ENCODE peak calls at places on chromosomes 12 and 14, in nine cellular contexts. H, S, T, A, C, N, R, V and Z are unnamed samples.

GRCh38 chr12:51082561-51083139 is 746 bp downstream of the CSRNP2 start:
- DNase-seq in V (peak), C (no peak), H (no peak), S (peak), N (no peak), T (peak), A (no peak), R (no peak), Z (no peak)

GRCh38 chr12:62600038-62600437 is 133.4 kb downstream of the MON2 start:
- DNase-seq in N (no peak), S (no peak), V (no peak), H (no peak), C (no peak), T (no peak), R (no peak), A (no peak), Z (no peak)

GRCh38 chr12:12376636-12377448 is 20.0 kb downstream of the BORCS5 start:
- DNase-seq in N (peak), R (no peak), S (peak), C (peak), T (peak), H (no peak), A (no peak), V (peak), Z (no peak)

GRCh38 chr12:11651785-11652184 is 2.3 kb downstream of the ETV6 start:
- DNase-seq in H (no peak), N (no peak), C (no peak), R (no peak), V (peak), S (peak), A (no peak), T (no peak), Z (no peak)

GRCh38 chr12:13075786-13076570 is 27.5 kb downstream of the GSG1 start:
- DNase-seq in N (no peak), C (no peak), A (no peak), T (no peak), R (no peak), V (no peak), S (peak), H (no peak), Z (no peak)

GRCh38 chr12:8088574-8088973 is 6.5 kb downstream of the NECAP1 start:
- DNase-seq in A (no peak), N (no peak), R (no peak), C (no peak), V (no peak), S (no peak), T (no peak), H (no peak), Z (no peak)

GRCh38 chr12:54038760-54039414 is 6.0 kb downstream of the HOXC5 start:
- DNase-seq in V (no peak), T (no peak), R (no peak), A (no peak), N (no peak), H (no peak), S (no peak), C (no peak), Z (no peak)

GRCh38 chr14:73744874-73745529 is 30.8 kb upstream of the PNMA1 start:
- DNase-seq in T (no peak), S (no peak), H (peak), C (peak), A (peak), V (no peak), N (no peak), R (no peak), Z (peak)

GRCh38 chr14:34933301-34933700 is 49.5 kb upstream of the SRP54 start:
- DNase-seq in V (no peak), H (no peak), N (no peak), A (no peak), R (no peak), S (no peak), C (no peak), T (no peak), Z (no peak)

GRCh38 chr12:53380797-53381738 is 1.1 kb downstream of the SP1 start:
- DNase-seq in V (peak), R (no peak), C (no peak), H (peak), S (peak), N (no peak), T (peak), A (peak), Z (no peak)

GRCh38 chr14:74941676-74942097 is 13.7 kb downstream of the PGF start:
- DNase-seq in T (peak), N (no peak), A (peak), H (peak), S (peak), R (peak), V (peak), C (peak), Z (no peak)

GRCh38 chr12:55829967-55830600 is 697 bp upstream of the DNAJC14 start:
- DNase-seq in H (peak), C (peak), T (no peak), S (no peak), R (peak), A (peak), V (peak), N (no peak), Z (no peak)

GRCh38 chr14:61451491-61451890 is 130.1 kb downstream of the PRKCH start:
- DNase-seq in C (no peak), H (no peak), A (no peak), V (no peak), T (no peak), N (no peak), R (no peak), S (no peak), Z (no peak)

GRCh38 chr14:71408362-71409035 is 501.2 kb downstream of the PCNX1 start:
- DNase-seq in N (no peak), A (no peak), H (no peak), T (peak), V (no peak), S (no peak), C (no peak), R (no peak), Z (no peak)

GRCh38 chr12:25717552-25717951 is 164.5 kb upstream of the LMNTD1 start:
- DNase-seq in V (no peak), S (no peak), N (no peak), A (no peak), R (no peak), T (no peak), H (no peak), C (no peak), Z (no peak)

GRCh38 chr14:94395900-94396574 is 7.6 kb upstream of the SERPINA1 start:
- DNase-seq in C (no peak), N (no peak), T (no peak), S (no peak), A (no peak), V (no peak), H (no peak), R (no peak), Z (no peak)

GRCh38 chr14:94396628-94397210 is 8.3 kb upstream of the SERPINA1 start:
- DNase-seq in C (no peak), H (no peak), R (no peak), A (no peak), N (no peak), V (no peak), T (no peak), S (peak), Z (no peak)

GRCh38 chr14:94398536-94398935 is 10.1 kb upstream of the SERPINA1 start:
- DNase-seq in H (no peak), T (no peak), N (no peak), R (no peak), C (no peak), S (no peak), V (no peak), A (no peak), Z (no peak)

GRCh38 chr14:94397899-94398479 is 9.6 kb upstream of the SERPINA1 start:
- DNase-seq in S (no peak), C (no peak), A (no peak), T (no peak), H (no peak), N (no peak), R (no peak), V (no peak), Z (no peak)

DNA sequence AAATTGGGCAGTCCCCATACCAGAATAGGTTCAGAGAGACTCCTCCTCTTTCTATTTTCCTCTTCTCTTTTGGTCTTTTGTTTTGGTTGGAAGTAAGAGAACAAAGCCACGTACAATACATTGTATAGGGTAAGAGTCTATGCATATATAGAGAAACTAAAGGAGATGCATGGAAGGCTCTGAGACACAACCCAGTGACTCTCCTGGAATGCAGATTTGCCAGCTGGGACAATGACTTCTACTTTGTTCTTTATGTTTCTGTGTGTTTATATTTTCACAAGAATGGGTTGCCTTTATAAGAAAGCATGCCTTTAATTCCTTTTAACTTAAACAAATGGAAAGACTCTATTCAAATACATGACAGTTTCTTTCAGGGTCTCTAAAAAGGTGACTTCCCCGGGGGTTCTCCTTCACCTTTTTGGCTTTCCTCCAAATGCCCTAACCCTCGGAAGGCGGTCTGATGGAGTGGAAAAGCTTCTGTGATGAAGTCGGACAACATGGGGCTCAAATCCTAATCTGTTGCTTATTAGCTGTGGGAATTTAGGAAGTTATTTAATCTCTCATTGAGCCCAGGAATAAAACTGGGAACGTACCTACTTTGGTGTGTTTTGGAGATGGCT is 9.0 kb upstream of the SERPINA1 start:
- DNase-seq in R (no peak), C (no peak), N (no peak), S (no peak), V (no peak), T (no peak), A (no peak), H (no peak), Z (no peak)
- H3K4me3 ChIP-seq in R (no peak), C (no peak), N (no peak), S (no peak), V (no peak), T (no peak), A (no peak), H (no peak), Z (no peak)

DNA sequence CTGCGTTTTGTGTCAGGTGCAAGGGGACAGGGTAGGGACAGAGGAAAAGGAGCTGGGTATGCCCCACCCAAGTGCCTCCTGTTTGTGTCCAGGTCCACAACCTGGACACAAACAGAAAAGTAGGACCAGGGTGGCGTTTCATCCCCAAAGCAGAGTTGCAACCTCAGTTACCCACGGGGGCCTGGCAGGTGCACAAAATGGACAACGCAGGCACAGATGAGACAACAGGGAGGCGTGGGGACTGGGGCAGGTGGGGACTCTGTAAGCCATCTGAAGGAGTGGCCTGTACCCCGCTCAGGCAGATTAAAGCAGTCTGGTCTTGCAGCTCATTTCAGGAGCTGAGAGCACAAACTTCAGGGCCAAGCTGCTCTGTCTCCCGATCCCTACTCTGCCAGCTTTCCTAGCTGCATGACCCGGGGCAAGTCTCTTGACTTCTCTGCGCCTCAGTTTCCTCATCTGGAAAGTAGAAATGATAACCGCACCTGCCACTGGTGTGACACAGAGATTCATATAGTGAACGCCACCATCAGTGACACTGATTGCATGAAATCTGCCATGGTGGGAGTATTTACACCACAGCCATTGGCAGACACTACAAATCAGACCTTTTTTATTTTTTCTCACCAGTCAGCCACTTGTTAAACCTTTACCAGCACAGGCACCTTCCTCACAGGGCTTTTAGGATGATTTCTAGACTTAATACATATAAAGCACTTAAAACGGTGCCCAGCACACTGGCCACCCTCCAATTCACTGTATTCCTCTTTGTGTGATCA is 123.0 kb downstream of the PHETA1 start:
- DNase-seq in A (no peak), C (no peak), N (no peak), V (no peak), S (no peak), T (no peak), R (no peak), H (no peak), Z (no peak)
- H3K4me3 ChIP-seq in A (no peak), C (no peak), N (no peak), V (no peak), S (no peak), T (no peak), R (no peak), H (no peak), Z (no peak)

GRCh38 chr14:22520786-22521185 is 68.2 kb downstream of the DAD1 start:
- DNase-seq in R (no peak), N (no peak), A (no peak), C (no peak), H (no peak), S (no peak), V (no peak), T (no peak), Z (no peak)

GRCh38 chr14:22517117-22517720 is 71.8 kb downstream of the DAD1 start:
- DNase-seq in S (no peak), V (no peak), H (no peak), A (no peak), C (no peak), R (no peak), T (no peak), N (no peak), Z (no peak)

GRCh38 chr14:22515961-22516360 is 73.1 kb downstream of the DAD1 start:
- DNase-seq in T (no peak), N (no peak), A (no peak), H (no peak), V (no peak), C (no peak), S (no peak), R (no peak), Z (no peak)

GRCh38 chr14:22520235-22520634 is 68.8 kb downstream of the DAD1 start:
- DNase-seq in C (no peak), S (peak), A (no peak), T (peak), H (no peak), V (peak), R (no peak), N (no peak), Z (no peak)

GRCh38 chr14:22518073-22518472 is 71.0 kb downstream of the DAD1 start:
- DNase-seq in C (no peak), S (no peak), R (no peak), N (no peak), V (no peak), H (no peak), A (no peak), T (no peak), Z (no peak)
- H3K4me3 ChIP-seq in C (no peak), S (no peak), R (no peak), N (no peak), V (no peak), H (no peak), A (no peak), T (no peak), Z (no peak)

DNA sequence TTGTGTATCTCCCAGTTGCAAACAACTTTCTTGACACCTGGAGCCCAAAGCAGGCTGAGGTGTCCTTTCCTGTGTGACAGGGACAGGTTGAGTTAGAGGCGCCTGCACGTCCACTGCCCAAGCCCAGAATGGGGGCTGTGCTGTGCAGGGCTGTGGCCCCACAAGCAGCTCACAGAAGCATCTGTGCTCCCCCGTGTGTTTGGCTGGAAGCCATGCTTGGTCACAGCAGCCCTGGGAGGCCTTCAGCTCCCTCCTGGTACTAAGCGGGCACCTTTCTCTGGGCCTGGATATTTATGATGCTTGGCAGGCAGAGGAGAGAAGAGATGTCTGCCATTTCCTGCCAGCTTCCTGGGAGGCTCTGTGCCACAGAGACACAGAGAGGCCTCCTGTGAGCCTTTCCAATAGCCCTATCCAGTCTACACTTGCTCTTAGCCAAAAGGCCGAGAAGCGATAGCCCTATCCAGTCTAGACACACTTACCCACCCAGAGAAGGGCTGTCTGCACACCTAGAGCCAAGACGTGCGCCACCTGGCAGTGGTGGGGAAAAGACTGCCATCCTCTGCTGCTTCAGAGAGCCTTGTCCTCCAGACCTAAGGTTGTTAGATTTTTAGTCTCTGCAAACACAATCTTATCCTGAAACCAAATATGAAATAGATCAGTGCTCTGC is 117.4 kb downstream of the GCH1 start:
- DNase-seq in H (no peak), A (no peak), C (no peak), S (no peak), N (no peak), T (no peak), R (no peak), V (no peak), Z (no peak)
- H3K4me3 ChIP-seq in H (no peak), A (no peak), C (no peak), S (no peak), N (no peak), T (no peak), R (no peak), V (no peak), Z (no peak)

GRCh38 chr12:100484178-100484886 is 10.7 kb downstream of the NR1H4 start:
- DNase-seq in C (no peak), H (no peak), A (no peak), T (peak), R (no peak), N (no peak), S (no peak), V (no peak), Z (no peak)
- H3K4me3 ChIP-seq in C (no peak), H (no peak), A (no peak), T (no peak), R (no peak), N (no peak), S (no peak), V (no peak), Z (no peak)

DNA sequence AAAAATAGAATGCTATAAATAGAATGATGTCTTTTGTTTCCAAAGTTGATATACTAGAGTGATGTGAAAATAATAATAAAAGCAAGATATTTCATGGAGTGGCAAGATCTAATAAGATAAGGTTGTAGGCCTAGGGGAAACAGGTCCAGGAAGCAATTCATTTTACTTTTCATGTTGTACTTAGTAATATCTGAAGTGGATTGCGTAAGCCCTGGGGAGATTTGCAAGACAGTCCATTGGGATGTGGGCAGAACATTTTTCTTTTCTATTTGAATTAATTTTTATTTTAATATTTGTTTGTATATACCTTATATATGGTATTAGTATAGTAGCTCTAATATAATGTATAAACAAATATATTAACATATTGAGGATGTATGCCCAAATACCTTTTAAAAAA is 7.5 kb downstream of the NUBPL start:
- DNase-seq in A (no peak), T (no peak), H (no peak), R (no peak), S (peak), N (no peak), V (peak), C (no peak), Z (no peak)
- H3K4me3 ChIP-seq in A (no peak), T (no peak), H (no peak), R (no peak), S (no peak), N (no peak), V (no peak), C (no peak), Z (no peak)

GRCh38 chr12:9124346-9125031 is 8.8 kb upstream of the A2M start:
- DNase-seq in N (no peak), R (no peak), A (peak), C (no peak), S (no peak), T (no peak), V (no peak), H (no peak), Z (no peak)
- H3K4me3 ChIP-seq in N (no peak), R (no peak), A (peak), C (no peak), S (no peak), T (no peak), V (no peak), H (peak), Z (no peak)

DNA sequence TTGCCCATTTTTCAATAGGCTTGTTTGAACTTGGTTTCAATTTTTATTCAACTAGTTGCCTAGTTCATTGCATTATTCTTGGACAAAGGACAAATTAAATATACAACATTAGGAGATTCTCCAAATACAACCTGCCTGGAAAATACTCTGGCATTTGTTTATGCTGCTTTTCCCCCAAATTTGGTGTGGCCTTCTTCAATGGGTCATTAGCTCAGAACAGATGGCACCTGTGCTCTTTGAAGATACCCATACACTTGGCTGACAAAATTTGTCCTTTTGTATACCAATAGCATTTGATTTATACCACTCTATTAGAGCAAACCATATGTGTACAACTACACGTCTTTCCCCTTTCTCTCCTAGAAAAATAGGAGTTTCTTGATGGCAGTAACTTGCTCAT is 35.7 kb downstream of the WBP11 start:
- DNase-seq in R (no peak), H (no peak), A (no peak), S (no peak), V (no peak), N (no peak), T (no peak), C (no peak), Z (no peak)
- H3K4me3 ChIP-seq in R (no peak), H (peak), A (peak), S (no peak), V (no peak), N (peak), T (no peak), C (no peak), Z (no peak)

DNA sequence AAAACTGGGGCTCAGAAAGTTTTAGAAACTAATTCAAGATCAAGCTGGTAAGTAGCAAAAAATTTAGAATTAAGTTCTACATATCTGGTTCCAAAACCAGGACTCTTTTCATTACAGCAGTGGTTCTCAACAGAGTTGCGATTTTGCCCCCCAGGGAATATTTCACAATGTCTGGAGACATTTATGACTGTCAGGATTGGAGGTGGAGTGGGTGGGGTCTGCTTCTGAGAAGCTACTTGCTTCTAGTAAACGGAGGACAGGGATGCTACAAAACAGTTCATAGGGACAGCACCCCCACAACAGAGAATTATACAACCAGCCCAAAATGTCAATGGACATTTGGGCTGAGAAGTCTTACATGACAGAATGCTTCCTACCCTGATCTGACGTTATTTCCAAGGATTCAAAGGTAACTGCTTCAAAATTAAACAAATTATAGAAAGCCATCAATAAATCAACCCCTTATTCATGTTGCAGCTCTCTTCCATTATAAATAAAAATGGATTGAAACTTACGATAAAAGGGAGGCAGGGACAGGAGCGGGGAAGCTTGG is 728 bp upstream of the SPATA7 start:
- DNase-seq in A (no peak), N (no peak), T (no peak), S (peak), C (no peak), R (no peak), V (no peak), H (no peak), Z (no peak)
- H3K4me3 ChIP-seq in A (peak), N (peak), T (peak), S (peak), C (peak), R (peak), V (peak), H (peak), Z (peak)